ENCODE peak calls at places on chromosomes 6 and 20, in nine cellular contexts. Q is caudate nucleus; L is effector CD4-positive, alpha-beta T cell; W is activated T-helper 1 cell treated with anti-CD3 and anti-CD28 coated beads, Interleukin-2, amount 50 U/mL, for 16 hours; Z is activated B cell treated with CpG ODN at 0.5 μM for 24 hours; M is breast epithelium; H is AG10803; F is EH; U is effector CD8-positive, alpha-beta T cell. T is an unnamed sample.
A peak's percentile ranks its signal among the peaks of the same experiment; 100 is the strongest.

GRCh38 chr6:126118934-126119333 is 132.6 kb downstream of the TRMT11 start:
- DNase-seq in H (no peak), F (peak; percentile 30), U (no peak), M (no peak), Z (no peak), L (no peak), W (no peak), Q (no peak), T (no peak)

GRCh38 chr6:169807699-169808607 is 56.5 kb downstream of the ERMARD start:
- DNase-seq in L (no peak), U (no peak), H (no peak), Q (no peak), Z (no peak), F (no peak), M (no peak), W (no peak), T (peak; percentile 8)

GRCh38 chr20:36248836-36249235 is 12.6 kb downstream of the AAR2 start:
- DNase-seq in L (no peak), W (no peak), F (peak; percentile 7), Z (no peak), Q (no peak), U (no peak), H (no peak), M (no peak), T (no peak)

GRCh38 chr6:144063744-144064401 is 31.5 kb downstream of the SF3B5 start:
- DNase-seq in F (peak; percentile 54), Q (no peak), W (peak; percentile 81), U (peak; percentile 82), M (peak; percentile 83), H (peak; percentile 4), Z (peak; percentile 91), L (peak; percentile 86), T (peak; percentile 97)

GRCh38 chr6:53896237-53896636 is 101.4 kb downstream of the LRRC1 start:
- DNase-seq in H (peak; percentile 53), Z (no peak), M (no peak), W (no peak), L (no peak), F (peak; percentile 58), U (no peak), Q (no peak), T (no peak)

GRCh38 chr6:41940759-41941279 is 789 bp downstream of the CCND3 start:
- DNase-seq in Q (no peak), W (no peak), Z (peak; percentile 45), F (peak; percentile 40), M (no peak), U (peak; percentile 40), L (peak; percentile 45), H (no peak), T (peak; percentile 89)

GRCh38 chr6:70709826-70710225 is 42.1 kb downstream of the SMAP1 start:
- DNase-seq in H (peak; percentile 66), W (no peak), U (no peak), F (peak; percentile 73), L (no peak), Q (no peak), M (no peak), Z (no peak), T (no peak)

GRCh38 chr6:145904878-145905277 is 59.3 kb downstream of the SHPRH start:
- DNase-seq in H (no peak), F (no peak), U (no peak), Z (no peak), M (no peak), W (no peak), Q (no peak), L (no peak), T (no peak)

GRCh38 chr6:40164345-40164755 is 230.1 kb upstream of the MOCS1 start:
- DNase-seq in W (no peak), U (no peak), H (peak; percentile 17), Z (no peak), Q (peak; percentile 4), F (peak; percentile 2), M (peak; percentile 24), L (no peak), T (peak; percentile 17)

GRCh38 chr20:37670426-37670825 is 23.4 kb upstream of the CTNNBL1 start:
- DNase-seq in L (no peak), W (no peak), M (no peak), U (no peak), Q (no peak), H (peak; percentile 54), F (peak; percentile 42), Z (no peak), T (peak; percentile 88)

GRCh38 chr20:13105071-13105470 is 96.3 kb downstream of the SPTLC3 start:
- DNase-seq in Q (no peak), H (no peak), M (no peak), L (no peak), W (no peak), F (no peak), Z (no peak), U (no peak), T (no peak)

GRCh38 chr6:158622545-158623190 is 21.9 kb downstream of the DYNLT1 start:
- DNase-seq in H (no peak), L (no peak), M (no peak), W (no peak), Q (no peak), U (no peak), Z (no peak), F (peak; percentile 55), T (no peak)

GRCh38 chr6:142030115-142030619 is 102.6 kb upstream of the GJE1 start:
- DNase-seq in U (no peak), Z (no peak), Q (no peak), F (no peak), H (peak; percentile 19), M (no peak), W (no peak), L (no peak), T (no peak)

GRCh38 chr6:123333000-123333756 is 303.6 kb downstream of the TRDN start:
- DNase-seq in H (no peak), W (no peak), F (no peak), U (no peak), M (no peak), L (no peak), Z (no peak), Q (no peak), T (no peak)

GRCh38 chr6:34985236-34985635 is 96.2 kb downstream of the ANKS1A start:
- DNase-seq in U (no peak), Q (no peak), W (no peak), L (no peak), F (no peak), H (no peak), Z (no peak), M (no peak), T (no peak)

GRCh38 chr6:80132942-80133517 is 26.6 kb downstream of the BCKDHB start:
- DNase-seq in H (peak; percentile 73), M (no peak), L (no peak), F (peak; percentile 68), Z (no peak), Q (peak; percentile 4), W (no peak), U (no peak), T (no peak)

GRCh38 chr6:68038815-68039408 is 596.2 kb upstream of the ADGRB3 start:
- DNase-seq in Z (no peak), M (no peak), H (no peak), Q (no peak), L (no peak), U (no peak), F (no peak), W (no peak), T (no peak)

GRCh38 chr20:25706793-25707192 is 10.1 kb upstream of the ZNF337 start:
- DNase-seq in L (no peak), F (no peak), M (no peak), Z (no peak), Q (no peak), U (peak; percentile 20), H (no peak), W (no peak), T (no peak)

GRCh38 chr20:25196701-25197120 is 1.2 kb downstream of the ENTPD6 start:
- DNase-seq in M (no peak), U (no peak), L (no peak), Q (no peak), F (no peak), H (no peak), W (no peak), Z (no peak), T (no peak)

GRCh38 chr6:45021652-45022051 is 306.5 kb upstream of the RUNX2 start:
- DNase-seq in H (peak; percentile 14), F (peak; percentile 66), W (no peak), M (no peak), Z (no peak), U (no peak), L (no peak), Q (no peak), T (no peak)

GRCh38 chr6:17855381-17855780 is 132.1 kb downstream of the KIF13A start:
- DNase-seq in H (no peak), F (peak; percentile 13), L (no peak), W (no peak), Z (no peak), Q (no peak), M (no peak), U (no peak), T (no peak)

GRCh38 chr6:170439366-170440351 is 113.4 kb downstream of the PSMB1 start:
- DNase-seq in W (no peak), Z (no peak), M (no peak), U (no peak), F (peak; percentile 73), H (no peak), Q (no peak), L (no peak), T (peak; percentile 83)

GRCh38 chr6:33171096-33171888 is 21.0 kb downstream of the COL11A2 start:
- DNase-seq in H (no peak), F (no peak), L (no peak), M (no peak), Z (no peak), Q (no peak), U (no peak), W (no peak), T (no peak)

GRCh38 chr6:150373260-150373701 is 4.5 kb downstream of the IYD start:
- DNase-seq in M (no peak), L (no peak), H (peak; percentile 95), Q (no peak), F (peak; percentile 25), U (no peak), Z (no peak), W (no peak), T (peak; percentile 88)

GRCh38 chr6:88209301-88209700 is 43.2 kb upstream of the CNR1 start:
- DNase-seq in Z (no peak), W (no peak), L (no peak), Q (no peak), M (no peak), H (no peak), F (no peak), U (no peak), T (no peak)

GRCh38 chr6:42901538-42901957 is 14.3 kb upstream of the PTCRA start:
- DNase-seq in W (peak; percentile 25), H (peak; percentile 78), F (peak; percentile 85), L (peak; percentile 67), U (peak; percentile 44), Z (no peak), M (peak; percentile 77), Q (peak; percentile 28), T (peak; percentile 90)

GRCh38 chr6:28606424-28607391 is 81.0 kb downstream of the GPX5 start:
- DNase-seq in W (no peak), Q (no peak), U (no peak), Z (no peak), F (peak; percentile 66), M (no peak), L (no peak), H (peak; percentile 49), T (no peak)

GRCh38 chr20:46002008-46002407 is 6.7 kb upstream of the MMP9 start:
- DNase-seq in H (no peak), W (no peak), Z (no peak), M (no peak), Q (no peak), L (no peak), U (no peak), F (no peak), T (no peak)

GRCh38 chr20:49346682-49347081 is 68.8 kb upstream of the ZNFX1 start:
- DNase-seq in M (no peak), W (no peak), U (no peak), F (peak; percentile 10), L (no peak), Q (no peak), H (no peak), Z (no peak), T (no peak)

GRCh38 chr6:3798211-3798909 is 46.8 kb upstream of the PXDC1 start:
- DNase-seq in H (no peak), M (no peak), Z (no peak), Q (no peak), U (no peak), L (no peak), F (no peak), W (no peak), T (no peak)

GRCh38 chr6:127963495-127963894 is 62.6 kb upstream of the THEMIS start:
- DNase-seq in U (no peak), L (no peak), F (no peak), M (no peak), W (no peak), Q (no peak), H (no peak), Z (no peak), T (no peak)